ENCODE peak calls at places on chromosomes 1 and 21, in seven cellular contexts. One of them, this sample, is unnamed.

GRCh38 chr1:156502749-156503671 is 2.4 kb upstream of the MEF2D start:
- DNase-seq in transverse colon: peak
- DNase-seq in activated T-helper 1 cell treated with anti-CD3 and anti-CD28 coated beads, Interleukin-2, amount 50 U/mL, for 16 hours: no peak
- DNase-seq in A172: peak
- DNase-seq in T-cell: no peak
- DNase-seq in SJSA1: peak
- DNase-seq in HS-27A: peak
- DNase-seq in this sample: no peak

GRCh38 chr1:229131243-229132105 is 139.4 kb upstream of the RAB4A start:
- DNase-seq in transverse colon: no peak
- DNase-seq in activated T-helper 1 cell treated with anti-CD3 and anti-CD28 coated beads, Interleukin-2, amount 50 U/mL, for 16 hours: no peak
- DNase-seq in A172: no peak
- DNase-seq in T-cell: no peak
- DNase-seq in SJSA1: no peak
- DNase-seq in HS-27A: no peak
- DNase-seq in this sample: no peak

GRCh38 chr1:1155258-1155657 is 18.4 kb upstream of the TTLL10 start:
- DNase-seq in transverse colon: no peak
- DNase-seq in activated T-helper 1 cell treated with anti-CD3 and anti-CD28 coated beads, Interleukin-2, amount 50 U/mL, for 16 hours: no peak
- DNase-seq in A172: no peak
- DNase-seq in T-cell: no peak
- DNase-seq in SJSA1: no peak
- DNase-seq in HS-27A: no peak
- DNase-seq in this sample: no peak

GRCh38 chr1:167426716-167427115 is 91.6 kb downstream of the CD247 start:
- DNase-seq in transverse colon: no peak
- DNase-seq in activated T-helper 1 cell treated with anti-CD3 and anti-CD28 coated beads, Interleukin-2, amount 50 U/mL, for 16 hours: no peak
- DNase-seq in A172: no peak
- DNase-seq in T-cell: no peak
- DNase-seq in SJSA1: no peak
- DNase-seq in HS-27A: no peak
- DNase-seq in this sample: no peak

GRCh38 chr1:30853350-30853749 is 55.2 kb downstream of the SDC3 start:
- DNase-seq in transverse colon: no peak
- DNase-seq in activated T-helper 1 cell treated with anti-CD3 and anti-CD28 coated beads, Interleukin-2, amount 50 U/mL, for 16 hours: no peak
- DNase-seq in A172: no peak
- DNase-seq in T-cell: no peak
- DNase-seq in SJSA1: no peak
- DNase-seq in HS-27A: no peak
- DNase-seq in this sample: no peak

GRCh38 chr1:71294178-71294577 is 213.3 kb upstream of the ZRANB2 start:
- DNase-seq in transverse colon: no peak
- DNase-seq in activated T-helper 1 cell treated with anti-CD3 and anti-CD28 coated beads, Interleukin-2, amount 50 U/mL, for 16 hours: no peak
- DNase-seq in A172: no peak
- DNase-seq in T-cell: no peak
- DNase-seq in SJSA1: no peak
- DNase-seq in HS-27A: peak
- DNase-seq in this sample: no peak

GRCh38 chr1:229479660-229480399 is 28.3 kb downstream of the NUP133 start:
- DNase-seq in transverse colon: no peak
- DNase-seq in activated T-helper 1 cell treated with anti-CD3 and anti-CD28 coated beads, Interleukin-2, amount 50 U/mL, for 16 hours: no peak
- DNase-seq in A172: no peak
- DNase-seq in T-cell: no peak
- DNase-seq in SJSA1: no peak
- DNase-seq in HS-27A: no peak
- DNase-seq in this sample: no peak

GRCh38 chr1:153899509-153899908 is 23.3 kb downstream of the GATAD2B start:
- DNase-seq in transverse colon: no peak
- DNase-seq in activated T-helper 1 cell treated with anti-CD3 and anti-CD28 coated beads, Interleukin-2, amount 50 U/mL, for 16 hours: no peak
- DNase-seq in A172: no peak
- DNase-seq in T-cell: no peak
- DNase-seq in SJSA1: no peak
- DNase-seq in HS-27A: no peak
- DNase-seq in this sample: no peak

GRCh38 chr21:26388731-26389231 is 184.3 kb downstream of the CYYR1 start:
- DNase-seq in transverse colon: no peak
- DNase-seq in activated T-helper 1 cell treated with anti-CD3 and anti-CD28 coated beads, Interleukin-2, amount 50 U/mL, for 16 hours: no peak
- DNase-seq in A172: peak
- DNase-seq in T-cell: no peak
- DNase-seq in SJSA1: peak
- DNase-seq in HS-27A: peak
- DNase-seq in this sample: no peak

GRCh38 chr1:231162300-231162969 is 577 bp downstream of the TRIM67 start:
- DNase-seq in transverse colon: peak
- DNase-seq in activated T-helper 1 cell treated with anti-CD3 and anti-CD28 coated beads, Interleukin-2, amount 50 U/mL, for 16 hours: no peak
- DNase-seq in A172: peak
- DNase-seq in T-cell: no peak
- DNase-seq in SJSA1: peak
- DNase-seq in HS-27A: no peak
- DNase-seq in this sample: no peak

GRCh38 chr1:200670215-200671118 is 760 bp upstream of the DDX59 start:
- DNase-seq in transverse colon: peak
- DNase-seq in activated T-helper 1 cell treated with anti-CD3 and anti-CD28 coated beads, Interleukin-2, amount 50 U/mL, for 16 hours: no peak
- DNase-seq in A172: no peak
- DNase-seq in T-cell: no peak
- DNase-seq in SJSA1: no peak
- DNase-seq in HS-27A: no peak
- DNase-seq in this sample: no peak

GRCh38 chr1:248891758-248892157 is 14.3 kb upstream of the PGBD2 start:
- DNase-seq in transverse colon: no peak
- DNase-seq in activated T-helper 1 cell treated with anti-CD3 and anti-CD28 coated beads, Interleukin-2, amount 50 U/mL, for 16 hours: no peak
- DNase-seq in A172: no peak
- DNase-seq in T-cell: no peak
- DNase-seq in SJSA1: no peak
- DNase-seq in HS-27A: no peak
- DNase-seq in this sample: no peak

GRCh38 chr1:224789311-224789710 is 140.2 kb upstream of the DNAH14 start:
- DNase-seq in transverse colon: no peak
- DNase-seq in activated T-helper 1 cell treated with anti-CD3 and anti-CD28 coated beads, Interleukin-2, amount 50 U/mL, for 16 hours: no peak
- DNase-seq in A172: no peak
- DNase-seq in T-cell: no peak
- DNase-seq in SJSA1: no peak
- DNase-seq in HS-27A: no peak
- DNase-seq in this sample: no peak

GRCh38 chr1:41192456-41193188 is 49.5 kb downstream of the SCMH1 start:
- DNase-seq in transverse colon: no peak
- DNase-seq in activated T-helper 1 cell treated with anti-CD3 and anti-CD28 coated beads, Interleukin-2, amount 50 U/mL, for 16 hours: no peak
- DNase-seq in A172: no peak
- DNase-seq in T-cell: no peak
- DNase-seq in SJSA1: no peak
- DNase-seq in HS-27A: no peak
- DNase-seq in this sample: no peak

GRCh38 chr1:201113451-201114244 is 1.4 kb upstream of the CACNA1S start:
- DNase-seq in transverse colon: no peak
- DNase-seq in activated T-helper 1 cell treated with anti-CD3 and anti-CD28 coated beads, Interleukin-2, amount 50 U/mL, for 16 hours: no peak
- DNase-seq in A172: no peak
- DNase-seq in T-cell: no peak
- DNase-seq in SJSA1: no peak
- DNase-seq in HS-27A: no peak
- DNase-seq in this sample: no peak

GRCh38 chr1:206679738-206680211 is 4.9 kb upstream of the MAPKAPK2 start:
- DNase-seq in transverse colon: peak
- DNase-seq in activated T-helper 1 cell treated with anti-CD3 and anti-CD28 coated beads, Interleukin-2, amount 50 U/mL, for 16 hours: no peak
- DNase-seq in A172: no peak
- DNase-seq in T-cell: no peak
- DNase-seq in SJSA1: no peak
- DNase-seq in HS-27A: no peak
- DNase-seq in this sample: no peak

GRCh38 chr1:71037066-71037465 is 10.6 kb downstream of the PTGER3 start:
- DNase-seq in transverse colon: no peak
- DNase-seq in activated T-helper 1 cell treated with anti-CD3 and anti-CD28 coated beads, Interleukin-2, amount 50 U/mL, for 16 hours: no peak
- DNase-seq in A172: no peak
- DNase-seq in T-cell: no peak
- DNase-seq in SJSA1: no peak
- DNase-seq in HS-27A: no peak
- DNase-seq in this sample: no peak

GRCh38 chr1:203968728-203969127 is 104.2 kb upstream of the SOX13 start:
- DNase-seq in transverse colon: no peak
- DNase-seq in activated T-helper 1 cell treated with anti-CD3 and anti-CD28 coated beads, Interleukin-2, amount 50 U/mL, for 16 hours: no peak
- DNase-seq in A172: no peak
- DNase-seq in T-cell: no peak
- DNase-seq in SJSA1: no peak
- DNase-seq in HS-27A: no peak
- DNase-seq in this sample: no peak

GRCh38 chr1:200379431-200379755 is 30.4 kb downstream of the ZNF281 start:
- DNase-seq in transverse colon: no peak
- DNase-seq in activated T-helper 1 cell treated with anti-CD3 and anti-CD28 coated beads, Interleukin-2, amount 50 U/mL, for 16 hours: no peak
- DNase-seq in A172: peak
- DNase-seq in T-cell: no peak
- DNase-seq in SJSA1: peak
- DNase-seq in HS-27A: peak
- DNase-seq in this sample: no peak

GRCh38 chr21:15005391-15005790 is 59.4 kb downstream of the NRIP1 start:
- DNase-seq in transverse colon: no peak
- DNase-seq in activated T-helper 1 cell treated with anti-CD3 and anti-CD28 coated beads, Interleukin-2, amount 50 U/mL, for 16 hours: no peak
- DNase-seq in A172: no peak
- DNase-seq in T-cell: peak
- DNase-seq in SJSA1: peak
- DNase-seq in HS-27A: no peak
- DNase-seq in this sample: no peak

GRCh38 chr1:183101841-183102276 is 78.6 kb downstream of the LAMC1 start:
- DNase-seq in transverse colon: no peak
- DNase-seq in activated T-helper 1 cell treated with anti-CD3 and anti-CD28 coated beads, Interleukin-2, amount 50 U/mL, for 16 hours: no peak
- DNase-seq in A172: no peak
- DNase-seq in T-cell: no peak
- DNase-seq in SJSA1: no peak
- DNase-seq in HS-27A: no peak
- DNase-seq in this sample: no peak

This sample was measured in NCI-H1436 treated with DMSO at 0.1 percent for 48 hours.